ENCODE peak calls at places on chromosomes 2 and 18, in five cellular contexts. X is HL-60, S is lower lobe of right lung, T is hepatocyte, B is fibroblast of lung. V is an unnamed sample.

GRCh38 chr18:47772374-47773248 is 157.8 kb downstream of the SMAD2 start:
- DNase-seq in B (peak), S (peak), X (peak), T (peak), V (peak)

GRCh38 chr18:44321868-44322590 is 358.7 kb upstream of the SETBP1 start:
- DNase-seq in S (no peak), T (no peak), B (no peak), X (no peak), V (no peak)

GRCh38 chr2:149908731-149909690 is 321.4 kb upstream of the MMADHC start:
- DNase-seq in X (no peak), T (peak), S (no peak), B (peak), V (no peak)

GRCh38 chr2:190947711-190948251 is 66.2 kb downstream of the STAT1 start:
- DNase-seq in X (no peak), T (peak), S (no peak), B (peak), V (no peak)

GRCh38 chr2:144048631-144049060 is 471.3 kb downstream of the ZEB2 start:
- DNase-seq in S (no peak), B (no peak), X (no peak), T (no peak), V (no peak)

GRCh38 chr2:201257941-201258665 is 2.2 kb upstream of the CASP8 start:
- DNase-seq in S (peak), X (peak), B (peak), T (peak), V (no peak)

GRCh38 chr2:19474128-19474527 is 115.7 kb upstream of the OSR1 start:
- DNase-seq in X (peak), B (peak), T (peak), S (no peak), V (no peak)

GRCh38 chr18:69898241-69898861 is 49.3 kb downstream of the CD226 start:
- DNase-seq in T (no peak), S (no peak), B (peak), X (no peak), V (no peak)

GRCh38 chr18:23885750-23886149 is 128.8 kb upstream of the TTC39C start:
- DNase-seq in T (no peak), X (no peak), S (no peak), B (peak), V (no peak)

GRCh38 chr18:49023281-49023937 is 72.6 kb upstream of the SMAD7 start:
- DNase-seq in T (no peak), B (no peak), X (no peak), S (no peak), V (no peak)

GRCh38 chr2:200482194-200482593 is 27.7 kb downstream of the KCTD18 start:
- DNase-seq in X (no peak), T (no peak), S (no peak), B (no peak), V (no peak)

GRCh38 chr2:18001671-18002070 is 123.2 kb downstream of the KCNS3 start:
- DNase-seq in T (no peak), X (no peak), B (no peak), S (no peak), V (no peak)
- TF ChIP-seq CTCF in T (no peak), X (no peak), B (no peak), S (no peak), V (peak)

GRCh38 chr2:177264539-177265385 is at the start of gene NFE2L2:
- DNase-seq in S (peak), T (peak), B (peak), X (peak), V (peak)
- TF ChIP-seq CTCF in S (no peak), T (no peak), B (no peak), X (no peak), V (no peak)

GRCh38 chr2:240329778-240330177 is 105.7 kb upstream of the GPC1 start:
- DNase-seq in S (no peak), T (no peak), X (no peak), B (no peak), V (no peak)
- TF ChIP-seq CTCF in S (no peak), T (no peak), X (no peak), B (no peak), V (no peak)

GRCh38 chr18:42274488-42275137 is 319.6 kb downstream of the PIK3C3 start:
- DNase-seq in S (no peak), T (peak), X (no peak), B (peak), V (no peak)
- TF ChIP-seq CTCF in S (no peak), T (peak), X (no peak), B (peak), V (peak)

GRCh38 chr2:70946832-70947442 is 11.2 kb downstream of the ATP6V1B1 start:
- DNase-seq in T (peak), B (peak), S (no peak), X (no peak), V (peak)
- TF ChIP-seq CTCF in T (peak), B (peak), S (peak), X (peak), V (peak)

DNA sequence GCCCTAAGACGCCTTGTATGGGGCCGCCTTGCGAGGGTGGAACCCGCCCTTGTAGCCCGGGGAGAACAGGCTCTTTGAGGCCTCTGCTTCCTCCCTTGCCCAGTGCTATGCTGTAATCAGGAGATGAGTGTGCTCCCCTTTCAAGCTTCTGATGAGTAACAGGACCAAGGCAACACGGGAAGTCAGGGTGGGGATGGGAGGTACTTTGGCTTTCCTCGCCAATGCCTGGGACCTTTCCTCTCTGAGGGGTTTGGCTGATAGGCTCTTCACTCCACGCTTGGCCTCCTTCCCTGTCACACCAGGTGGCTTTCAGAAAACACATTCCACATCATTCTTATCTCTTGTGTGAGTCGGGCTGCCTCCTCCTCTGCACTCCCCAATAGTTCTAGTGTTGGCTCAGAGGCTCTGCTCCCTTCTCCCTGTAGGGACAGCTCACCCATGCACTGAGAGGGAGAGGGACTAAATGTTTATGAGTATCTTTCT is 223.7 kb upstream of the TRIB2 start:
- DNase-seq in S (no peak), B (peak), X (no peak), T (peak), V (no peak)
- TF ChIP-seq CTCF in S (no peak), B (no peak), X (no peak), T (no peak), V (no peak)

V was measured in progenitor cell of endocrine pancreas.